ENCODE peak calls at places on chromosomes 5 and 9, in seven cellular contexts. One of them, this sample, is unnamed.

GRCh38 chr9:120446681-120447080 is 133.3 kb downstream of the CDK5RAP2 start:
- DNase-seq in heart right ventricle: no peak
- DNase-seq in effector memory CD4-positive, alpha-beta T cell: no peak
- DNase-seq in kidney epithelial cell: no peak
- DNase-seq in SJSA1: no peak
- DNase-seq in WERI-Rb-1: no peak
- DNase-seq in mesendoderm: peak; percentile 14
- DNase-seq in this sample: no peak

GRCh38 chr9:656918-657583 is 184.4 kb upstream of the DMRT1 start:
- DNase-seq in heart right ventricle: no peak
- DNase-seq in effector memory CD4-positive, alpha-beta T cell: no peak
- DNase-seq in kidney epithelial cell: no peak
- DNase-seq in SJSA1: no peak
- DNase-seq in WERI-Rb-1: no peak
- DNase-seq in mesendoderm: peak; percentile 38
- DNase-seq in this sample: no peak

GRCh38 chr5:178208540-178209227 is 4.4 kb downstream of the HNRNPAB start:
- DNase-seq in heart right ventricle: no peak
- DNase-seq in effector memory CD4-positive, alpha-beta T cell: no peak
- DNase-seq in kidney epithelial cell: no peak
- DNase-seq in SJSA1: no peak
- DNase-seq in WERI-Rb-1: no peak
- DNase-seq in mesendoderm: peak; percentile 64
- DNase-seq in this sample: peak; percentile 37

GRCh38 chr5:980941-981340 is 27.7 kb upstream of the NKD2 start:
- DNase-seq in heart right ventricle: no peak
- DNase-seq in effector memory CD4-positive, alpha-beta T cell: no peak
- DNase-seq in kidney epithelial cell: no peak
- DNase-seq in SJSA1: peak; percentile 39
- DNase-seq in WERI-Rb-1: no peak
- DNase-seq in mesendoderm: no peak
- DNase-seq in this sample: peak; percentile 71

GRCh38 chr5:167940911-167941310 is 350.5 kb upstream of the WWC1 start:
- DNase-seq in heart right ventricle: no peak
- DNase-seq in effector memory CD4-positive, alpha-beta T cell: no peak
- DNase-seq in kidney epithelial cell: no peak
- DNase-seq in SJSA1: no peak
- DNase-seq in WERI-Rb-1: no peak
- DNase-seq in mesendoderm: no peak
- DNase-seq in this sample: no peak

GRCh38 chr5:126615286-126615685 is 14.5 kb downstream of the PHAX start:
- DNase-seq in heart right ventricle: no peak
- DNase-seq in effector memory CD4-positive, alpha-beta T cell: no peak
- DNase-seq in kidney epithelial cell: no peak
- DNase-seq in SJSA1: no peak
- DNase-seq in WERI-Rb-1: no peak
- DNase-seq in mesendoderm: no peak
- DNase-seq in this sample: no peak

GRCh38 chr5:106392766-106393165 is 1278.0 kb downstream of the EFNA5 start:
- DNase-seq in heart right ventricle: no peak
- DNase-seq in effector memory CD4-positive, alpha-beta T cell: no peak
- DNase-seq in kidney epithelial cell: no peak
- DNase-seq in SJSA1: no peak
- DNase-seq in WERI-Rb-1: no peak
- DNase-seq in mesendoderm: no peak
- DNase-seq in this sample: no peak

GRCh38 chr9:16150501-16150900 is 597.7 kb downstream of the CCDC171 start:
- DNase-seq in heart right ventricle: no peak
- DNase-seq in effector memory CD4-positive, alpha-beta T cell: no peak
- DNase-seq in kidney epithelial cell: no peak
- DNase-seq in SJSA1: no peak
- DNase-seq in WERI-Rb-1: no peak
- DNase-seq in mesendoderm: no peak
- DNase-seq in this sample: no peak

GRCh38 chr5:120655828-120656435 is 191.8 kb downstream of the PRR16 start:
- DNase-seq in heart right ventricle: no peak
- DNase-seq in effector memory CD4-positive, alpha-beta T cell: no peak
- DNase-seq in kidney epithelial cell: no peak
- DNase-seq in SJSA1: peak; percentile 51
- DNase-seq in WERI-Rb-1: peak; percentile 60
- DNase-seq in mesendoderm: peak; percentile 52
- DNase-seq in this sample: peak; percentile 31

GRCh38 chr5:168614661-168615060 is 35.5 kb upstream of the PANK3 start:
- DNase-seq in heart right ventricle: no peak
- DNase-seq in effector memory CD4-positive, alpha-beta T cell: no peak
- DNase-seq in kidney epithelial cell: no peak
- DNase-seq in SJSA1: no peak
- DNase-seq in WERI-Rb-1: no peak
- DNase-seq in mesendoderm: no peak
- DNase-seq in this sample: no peak

GRCh38 chr9:123356851-123357747 is 1.1 kb downstream of the CRB2 start:
- DNase-seq in heart right ventricle: no peak
- DNase-seq in effector memory CD4-positive, alpha-beta T cell: no peak
- DNase-seq in kidney epithelial cell: no peak
- DNase-seq in SJSA1: no peak
- DNase-seq in WERI-Rb-1: peak; percentile 72
- DNase-seq in mesendoderm: peak; percentile 36
- DNase-seq in this sample: no peak
- H3K4me3 ChIP-seq in heart right ventricle: no peak overlapping the region
- H3K4me3 ChIP-seq in effector memory CD4-positive, alpha-beta T cell: no peak overlapping the region
- H3K4me3 ChIP-seq in kidney epithelial cell: peak overlapping the region; percentile 40
- H3K4me3 ChIP-seq in SJSA1: no peak overlapping the region
- H3K4me3 ChIP-seq in WERI-Rb-1: peak overlapping the region; percentile 70
- H3K4me3 ChIP-seq in mesendoderm: no peak overlapping the region
- H3K4me3 ChIP-seq in this sample: no peak overlapping the region

GRCh38 chr5:40521108-40521785 is 158.5 kb upstream of the PTGER4 start:
- DNase-seq in heart right ventricle: no peak
- DNase-seq in effector memory CD4-positive, alpha-beta T cell: no peak
- DNase-seq in kidney epithelial cell: no peak
- DNase-seq in SJSA1: no peak
- DNase-seq in WERI-Rb-1: no peak
- DNase-seq in mesendoderm: no peak
- DNase-seq in this sample: no peak

GRCh38 chr5:40518511-40518917 is 161.2 kb upstream of the PTGER4 start:
- DNase-seq in heart right ventricle: no peak
- DNase-seq in effector memory CD4-positive, alpha-beta T cell: no peak
- DNase-seq in kidney epithelial cell: no peak
- DNase-seq in SJSA1: no peak
- DNase-seq in WERI-Rb-1: no peak
- DNase-seq in mesendoderm: no peak
- DNase-seq in this sample: no peak

DNA sequence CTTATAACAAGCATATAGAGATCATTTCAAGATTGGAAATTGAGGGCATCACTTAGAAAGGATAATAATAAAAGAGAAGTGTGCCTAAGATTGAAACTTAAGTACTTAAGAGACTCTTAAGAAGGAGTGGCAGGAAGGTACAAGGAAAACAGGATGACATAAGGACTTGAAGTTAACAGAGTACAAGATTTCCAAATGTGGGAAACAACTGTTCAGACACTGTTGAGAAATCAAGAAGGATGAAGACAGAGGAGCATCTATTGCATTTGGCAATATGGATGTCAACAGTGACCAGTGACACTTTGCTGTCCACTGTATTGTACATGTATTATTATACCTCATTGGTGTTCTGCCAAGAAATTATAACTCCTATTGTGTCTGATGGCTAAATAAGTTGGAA is 157.8 kb upstream of the PTGER4 start:
- DNase-seq in heart right ventricle: no peak
- DNase-seq in effector memory CD4-positive, alpha-beta T cell: no peak
- DNase-seq in kidney epithelial cell: no peak
- DNase-seq in SJSA1: no peak
- DNase-seq in WERI-Rb-1: no peak
- DNase-seq in mesendoderm: no peak
- DNase-seq in this sample: no peak
- H3K4me3 ChIP-seq in heart right ventricle: no peak overlapping the region
- H3K4me3 ChIP-seq in effector memory CD4-positive, alpha-beta T cell: no peak overlapping the region
- H3K4me3 ChIP-seq in kidney epithelial cell: no peak overlapping the region
- H3K4me3 ChIP-seq in SJSA1: no peak overlapping the region
- H3K4me3 ChIP-seq in WERI-Rb-1: no peak overlapping the region
- H3K4me3 ChIP-seq in mesendoderm: no peak overlapping the region
- H3K4me3 ChIP-seq in this sample: no peak overlapping the region

DNA sequence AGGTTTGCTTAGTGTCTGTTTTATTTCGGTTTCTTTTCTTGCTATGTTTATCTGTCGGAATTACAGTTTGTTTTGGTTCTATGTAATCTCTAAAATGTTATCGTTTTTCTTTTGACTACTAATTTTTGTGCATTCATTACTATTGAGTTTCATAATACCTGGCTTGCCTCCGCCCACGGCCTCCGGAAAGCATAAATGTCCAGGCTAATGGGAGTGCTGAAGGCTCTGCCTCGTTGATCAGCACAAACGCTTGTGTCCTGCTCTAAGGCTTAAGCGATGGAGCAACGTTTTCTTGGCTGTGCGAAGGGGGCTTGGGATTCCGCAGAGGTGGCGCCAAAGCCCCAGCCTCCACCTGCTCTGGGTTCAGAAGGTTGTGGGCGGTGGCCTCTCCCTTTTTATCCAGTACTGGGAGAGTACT is 19.8 kb downstream of the ANXA2R start:
- DNase-seq in heart right ventricle: no peak
- DNase-seq in effector memory CD4-positive, alpha-beta T cell: no peak
- DNase-seq in kidney epithelial cell: no peak
- DNase-seq in SJSA1: no peak
- DNase-seq in WERI-Rb-1: no peak
- DNase-seq in mesendoderm: peak; percentile 67
- DNase-seq in this sample: peak; percentile 66
- H3K4me3 ChIP-seq in heart right ventricle: peak overlapping the region; percentile 66
- H3K4me3 ChIP-seq in effector memory CD4-positive, alpha-beta T cell: peak overlapping the region; percentile 78
- H3K4me3 ChIP-seq in kidney epithelial cell: peak overlapping the region; percentile 47
- H3K4me3 ChIP-seq in SJSA1: no peak overlapping the region
- H3K4me3 ChIP-seq in WERI-Rb-1: no peak overlapping the region
- H3K4me3 ChIP-seq in mesendoderm: peak overlapping the region; percentile 3
- H3K4me3 ChIP-seq in this sample: peak overlapping the region; percentile 56

DNA sequence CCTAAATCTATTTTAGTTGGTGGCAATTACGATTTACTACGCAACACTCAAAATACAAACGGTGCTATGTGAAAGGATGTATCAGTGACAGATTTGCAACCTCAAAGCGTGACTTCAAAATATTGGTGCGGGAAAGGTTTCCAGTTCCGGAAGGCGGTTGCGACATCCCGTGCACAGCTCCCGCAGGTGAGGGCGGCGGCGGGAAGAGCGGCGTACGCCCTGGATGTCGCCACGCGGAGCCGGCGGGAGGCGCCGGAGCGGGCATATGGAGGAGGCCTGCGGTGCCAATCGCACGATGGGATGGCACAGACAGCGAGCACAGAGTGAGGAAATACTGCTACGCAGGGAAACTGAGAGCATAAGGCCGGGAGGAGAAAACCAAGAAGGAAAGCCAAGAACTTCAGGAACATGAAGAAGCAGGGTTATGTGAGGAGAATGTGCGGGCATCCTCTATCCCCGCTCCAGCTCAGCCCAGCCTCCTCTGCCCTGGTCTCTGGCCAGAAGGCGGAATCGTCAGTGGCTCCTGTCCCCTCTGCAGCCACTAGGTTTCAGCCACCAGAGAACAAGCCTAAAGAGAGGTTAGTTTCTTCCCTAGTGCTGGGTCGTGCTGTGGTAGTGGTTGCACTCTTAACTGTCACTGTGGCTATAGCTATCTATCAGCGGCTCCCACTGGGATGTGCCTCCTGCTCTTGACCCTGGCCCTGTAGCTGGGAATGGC is 378.1 kb upstream of the TLE4 start:
- DNase-seq in heart right ventricle: no peak
- DNase-seq in effector memory CD4-positive, alpha-beta T cell: no peak
- DNase-seq in kidney epithelial cell: no peak
- DNase-seq in SJSA1: peak; percentile 38
- DNase-seq in WERI-Rb-1: no peak
- DNase-seq in mesendoderm: no peak
- DNase-seq in this sample: no peak
- H3K4me3 ChIP-seq in heart right ventricle: no peak overlapping the region
- H3K4me3 ChIP-seq in effector memory CD4-positive, alpha-beta T cell: no peak overlapping the region
- H3K4me3 ChIP-seq in kidney epithelial cell: no peak overlapping the region
- H3K4me3 ChIP-seq in SJSA1: no peak overlapping the region
- H3K4me3 ChIP-seq in WERI-Rb-1: no peak overlapping the region
- H3K4me3 ChIP-seq in mesendoderm: no peak overlapping the region
- H3K4me3 ChIP-seq in this sample: no peak overlapping the region

DNA sequence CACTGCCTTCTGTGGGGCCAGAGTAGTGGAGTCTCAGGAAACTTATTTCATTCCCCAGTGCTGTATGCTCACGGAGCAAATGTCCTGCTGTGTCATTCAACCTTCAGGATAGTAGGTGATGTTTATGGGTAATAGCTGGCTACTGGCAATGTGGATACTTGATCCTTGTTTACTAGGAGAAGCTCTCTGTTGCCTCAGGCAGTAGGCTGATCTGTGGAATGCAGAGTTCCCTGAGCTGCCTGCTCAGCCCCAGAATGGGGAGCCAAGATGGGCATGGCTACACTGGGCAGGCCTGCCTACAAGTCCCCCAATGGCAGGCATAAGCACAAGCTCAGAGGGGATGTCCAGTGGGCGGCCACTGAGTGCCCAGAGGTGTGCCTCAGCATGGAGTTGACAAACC is 323.1 kb upstream of the KCNN2 start:
- DNase-seq in heart right ventricle: no peak
- DNase-seq in effector memory CD4-positive, alpha-beta T cell: no peak
- DNase-seq in kidney epithelial cell: no peak
- DNase-seq in SJSA1: no peak
- DNase-seq in WERI-Rb-1: no peak
- DNase-seq in mesendoderm: peak; percentile 52
- DNase-seq in this sample: no peak
- H3K4me3 ChIP-seq in heart right ventricle: no peak overlapping the region
- H3K4me3 ChIP-seq in effector memory CD4-positive, alpha-beta T cell: no peak overlapping the region
- H3K4me3 ChIP-seq in kidney epithelial cell: no peak overlapping the region
- H3K4me3 ChIP-seq in SJSA1: no peak overlapping the region
- H3K4me3 ChIP-seq in WERI-Rb-1: no peak overlapping the region
- H3K4me3 ChIP-seq in mesendoderm: no peak overlapping the region
- H3K4me3 ChIP-seq in this sample: no peak overlapping the region

GRCh38 chr5:149640350-149640999 is 59.2 kb downstream of the ARHGEF37 start:
- DNase-seq in heart right ventricle: no peak
- DNase-seq in effector memory CD4-positive, alpha-beta T cell: no peak
- DNase-seq in kidney epithelial cell: no peak
- DNase-seq in SJSA1: no peak
- DNase-seq in WERI-Rb-1: no peak
- DNase-seq in mesendoderm: no peak
- DNase-seq in this sample: no peak

GRCh38 chr5:149639718-149640117 is 58.4 kb downstream of the ARHGEF37 start:
- DNase-seq in heart right ventricle: no peak
- DNase-seq in effector memory CD4-positive, alpha-beta T cell: no peak
- DNase-seq in kidney epithelial cell: no peak
- DNase-seq in SJSA1: no peak
- DNase-seq in WERI-Rb-1: no peak
- DNase-seq in mesendoderm: no peak
- DNase-seq in this sample: no peak

GRCh38 chr5:149641600-149641999 is 60.3 kb downstream of the ARHGEF37 start:
- DNase-seq in heart right ventricle: no peak
- DNase-seq in effector memory CD4-positive, alpha-beta T cell: no peak
- DNase-seq in kidney epithelial cell: no peak
- DNase-seq in SJSA1: no peak
- DNase-seq in WERI-Rb-1: no peak
- DNase-seq in mesendoderm: no peak
- DNase-seq in this sample: no peak

GRCh38 chr5:149638546-149639241 is 57.4 kb downstream of the ARHGEF37 start:
- DNase-seq in heart right ventricle: no peak
- DNase-seq in effector memory CD4-positive, alpha-beta T cell: no peak
- DNase-seq in kidney epithelial cell: no peak
- DNase-seq in SJSA1: no peak
- DNase-seq in WERI-Rb-1: no peak
- DNase-seq in mesendoderm: no peak
- DNase-seq in this sample: no peak

GRCh38 chr5:149641000-149641576 is 59.8 kb downstream of the ARHGEF37 start:
- DNase-seq in heart right ventricle: no peak
- DNase-seq in effector memory CD4-positive, alpha-beta T cell: no peak
- DNase-seq in kidney epithelial cell: no peak
- DNase-seq in SJSA1: no peak
- DNase-seq in WERI-Rb-1: no peak
- DNase-seq in mesendoderm: no peak
- DNase-seq in this sample: no peak
- H3K4me3 ChIP-seq in heart right ventricle: no peak overlapping the region
- H3K4me3 ChIP-seq in effector memory CD4-positive, alpha-beta T cell: no peak overlapping the region
- H3K4me3 ChIP-seq in kidney epithelial cell: no peak overlapping the region
- H3K4me3 ChIP-seq in SJSA1: no peak overlapping the region
- H3K4me3 ChIP-seq in WERI-Rb-1: no peak overlapping the region
- H3K4me3 ChIP-seq in mesendoderm: no peak overlapping the region
- H3K4me3 ChIP-seq in this sample: no peak overlapping the region

GRCh38 chr5:121695307-121695706 is 156.4 kb upstream of the FTMT start:
- DNase-seq in heart right ventricle: no peak
- DNase-seq in effector memory CD4-positive, alpha-beta T cell: no peak
- DNase-seq in kidney epithelial cell: no peak
- DNase-seq in SJSA1: no peak
- DNase-seq in WERI-Rb-1: no peak
- DNase-seq in mesendoderm: no peak
- DNase-seq in this sample: no peak
- H3K4me3 ChIP-seq in heart right ventricle: no peak overlapping the region
- H3K4me3 ChIP-seq in effector memory CD4-positive, alpha-beta T cell: no peak overlapping the region
- H3K4me3 ChIP-seq in kidney epithelial cell: no peak overlapping the region
- H3K4me3 ChIP-seq in SJSA1: no peak overlapping the region
- H3K4me3 ChIP-seq in WERI-Rb-1: no peak overlapping the region
- H3K4me3 ChIP-seq in mesendoderm: no peak overlapping the region
- H3K4me3 ChIP-seq in this sample: no peak overlapping the region

This sample was measured in HAP-1.